ENCODE peak calls at places on chromosomes 5 and 9, in ten cellular contexts. F, W, O, S, X, V, Z, Q, J and E are unnamed samples. For H3K4me1, the result is how much of the 10 kb centered on the place peaks cover.

GRCh38 chr9:104808030-104808614 is 44.2 kb downstream of the NIPSNAP3B start:
- DNase-seq in F (peak), W (peak), O (no peak), S (no peak), X (peak), V (no peak), Z (peak), Q (no peak), J (peak), E (peak)

GRCh38 chr9:95740217-95741004 is 135.1 kb upstream of the ERCC6L2 start:
- DNase-seq in F (no peak), W (no peak), O (no peak), S (no peak), X (no peak), V (no peak), Z (no peak), Q (no peak), J (no peak), E (peak)

GRCh38 chr5:171435908-171436307 is 16.5 kb downstream of the FGF18 start:
- DNase-seq in F (no peak), W (no peak), O (no peak), S (no peak), X (no peak), V (no peak), Z (no peak), Q (no peak), J (no peak), E (no peak)

GRCh38 chr5:142065273-142065672 is 43.3 kb upstream of the NDFIP1 start:
- DNase-seq in F (peak), W (no peak), O (no peak), S (no peak), X (no peak), V (no peak), Z (peak), Q (no peak), J (no peak), E (no peak)

GRCh38 chr5:112472614-112473013 is 53.5 kb upstream of the EPB41L4A start:
- DNase-seq in F (no peak), W (no peak), O (no peak), S (no peak), X (no peak), V (no peak), Z (no peak), Q (no peak), J (no peak), E (no peak)

GRCh38 chr9:70607329-70607728 is 192.9 kb upstream of the KLF9 start:
- DNase-seq in F (no peak), W (no peak), O (no peak), S (no peak), X (no peak), V (no peak), Z (no peak), Q (no peak), J (no peak), E (no peak)

GRCh38 chr5:133667217-133667616 is 54.9 kb upstream of the FSTL4 start:
- DNase-seq in F (no peak), W (no peak), O (no peak), S (no peak), X (no peak), V (no peak), Z (no peak), Q (no peak), J (no peak), E (no peak)

GRCh38 chr9:2087500-2088313 is 72.6 kb downstream of the SMARCA2 start:
- DNase-seq in F (peak), W (peak), O (no peak), S (peak), X (peak), V (peak), Z (peak), Q (no peak), J (no peak), E (peak)

GRCh38 chr5:99449786-99450185 is 521.0 kb upstream of the CHD1 start:
- DNase-seq in F (peak), W (no peak), O (no peak), S (no peak), X (peak), V (no peak), Z (no peak), Q (no peak), J (no peak), E (no peak)

GRCh38 chr5:179127136-179128040 is 67.2 kb downstream of the ZNF354C start:
- DNase-seq in F (no peak), W (no peak), O (no peak), S (no peak), X (no peak), V (no peak), Z (no peak), Q (peak), J (no peak), E (no peak)

GRCh38 chr5:144368556-144368955 is 197.9 kb downstream of the KCTD16 start:
- DNase-seq in F (peak), W (no peak), O (no peak), S (no peak), X (peak), V (no peak), Z (no peak), Q (no peak), J (no peak), E (no peak)

GRCh38 chr9:19788614-19789271 is at the start of gene SLC24A2:
- DNase-seq in F (no peak), W (no peak), O (no peak), S (no peak), X (peak), V (no peak), Z (peak), Q (no peak), J (no peak), E (no peak)

GRCh38 chr5:111735829-111736228 is 21.2 kb downstream of the NREP start:
- DNase-seq in F (peak), W (no peak), O (peak), S (no peak), X (peak), V (no peak), Z (peak), Q (no peak), J (no peak), E (no peak)

GRCh38 chr5:54673523-54674225 is 156.1 kb downstream of the SNX18 start:
- DNase-seq in F (no peak), W (no peak), O (peak), S (peak), X (no peak), V (peak), Z (no peak), Q (peak), J (peak), E (no peak)

GRCh38 chr5:111144352-111144930 is 52.3 kb downstream of the WDR36 start:
- DNase-seq in F (no peak), W (no peak), O (no peak), S (no peak), X (peak), V (no peak), Z (no peak), Q (no peak), J (no peak), E (no peak)

GRCh38 chr9:115373000-115373709 is 255.2 kb upstream of the TNC start:
- DNase-seq in F (peak), W (no peak), O (no peak), S (no peak), X (peak), V (no peak), Z (peak), Q (no peak), J (peak), E (no peak)

GRCh38 chr5:6418679-6419276 is 29.9 kb upstream of the UBE2QL1 start:
- DNase-seq in F (no peak), W (no peak), O (no peak), S (no peak), X (no peak), V (no peak), Z (no peak), Q (no peak), J (no peak), E (no peak)

GRCh38 chr5:68224561-68225187 is 9.1 kb downstream of the PIK3R1 start:
- DNase-seq in F (peak), W (no peak), O (no peak), S (no peak), X (no peak), V (no peak), Z (no peak), Q (no peak), J (no peak), E (peak)

GRCh38 chr5:103346162-103346748 is 87.7 kb downstream of the MACIR start:
- DNase-seq in F (no peak), W (no peak), O (no peak), S (no peak), X (no peak), V (no peak), Z (peak), Q (no peak), J (no peak), E (no peak)

GRCh38 chr9:136578620-136578914 is 32.7 kb upstream of the NOTCH1 start:
- DNase-seq in F (no peak), W (no peak), O (no peak), S (no peak), X (no peak), V (no peak), Z (no peak), Q (no peak), J (no peak), E (no peak)

GRCh38 chr9:133141833-133142594 is 21.0 kb upstream of the RALGDS start:
- DNase-seq in F (no peak), W (no peak), O (peak), S (peak), X (no peak), V (peak), Z (no peak), Q (peak), J (peak), E (no peak)

GRCh38 chr9:129469188-129469987 is 151.5 kb downstream of the C9orf50 start:
- DNase-seq in F (no peak), W (no peak), O (no peak), S (no peak), X (no peak), V (no peak), Z (peak), Q (no peak), J (no peak), E (no peak)

GRCh38 chr5:77844408-77845272 is 68.5 kb upstream of the TBCA start:
- DNase-seq in F (peak), W (no peak), O (no peak), S (no peak), X (no peak), V (no peak), Z (peak), Q (no peak), J (no peak), E (no peak)

GRCh38 chr9:13082796-13083195 is 196.7 kb downstream of the MPDZ start:
- DNase-seq in F (no peak), W (no peak), O (no peak), S (no peak), X (peak), V (no peak), Z (no peak), Q (no peak), J (no peak), E (no peak)

GRCh38 chr5:81971086-81971693 is 633 bp upstream of the ATG10 start:
- DNase-seq in F (peak), W (peak), O (no peak), S (no peak), X (no peak), V (peak), Z (no peak), Q (no peak), J (no peak), E (no peak)

GRCh38 chr5:124906339-124907097 is 160.1 kb upstream of the ZNF608 start:
- DNase-seq in F (peak), W (no peak), O (peak), S (no peak), X (peak), V (no peak), Z (peak), Q (no peak), J (peak), E (peak)

GRCh38 chr9:137913771-137914767 is 36.5 kb downstream of the CACNA1B start:
- DNase-seq in F (no peak), W (no peak), O (no peak), S (no peak), X (no peak), V (no peak), Z (no peak), Q (no peak), J (no peak), E (no peak)

GRCh38 chr5:146565764-146566163 is 49.8 kb upstream of the GPR151 start:
- DNase-seq in F (peak), W (peak), O (no peak), S (peak), X (peak), V (peak), Z (peak), Q (no peak), J (peak), E (peak)

GRCh38 chr5:123265551-123265950 is 157.7 kb downstream of the CEP120 start:
- DNase-seq in F (no peak), W (no peak), O (no peak), S (no peak), X (peak), V (no peak), Z (no peak), Q (no peak), J (no peak), E (no peak)

GRCh38 chr5:10567181-10567591 is 3.3 kb downstream of the ANKRD33B start:
- DNase-seq in F (no peak), W (no peak), O (peak), S (no peak), X (no peak), V (no peak), Z (no peak), Q (no peak), J (no peak), E (no peak)

GRCh38 chr5:10564838-10565784 is 1.2 kb downstream of the ANKRD33B start:
- DNase-seq in F (no peak), W (no peak), O (peak), S (no peak), X (no peak), V (peak), Z (peak), Q (peak), J (no peak), E (no peak)

GRCh38 chr5:10566556-10567068 is 2.7 kb downstream of the ANKRD33B start:
- DNase-seq in F (no peak), W (no peak), O (no peak), S (no peak), X (no peak), V (no peak), Z (no peak), Q (no peak), J (no peak), E (no peak)

GRCh38 chr5:10563940-10564837 is at the start of gene ANKRD33B:
- DNase-seq in F (peak), W (peak), O (peak), S (peak), X (peak), V (peak), Z (peak), Q (peak), J (peak), E (peak)

DNA sequence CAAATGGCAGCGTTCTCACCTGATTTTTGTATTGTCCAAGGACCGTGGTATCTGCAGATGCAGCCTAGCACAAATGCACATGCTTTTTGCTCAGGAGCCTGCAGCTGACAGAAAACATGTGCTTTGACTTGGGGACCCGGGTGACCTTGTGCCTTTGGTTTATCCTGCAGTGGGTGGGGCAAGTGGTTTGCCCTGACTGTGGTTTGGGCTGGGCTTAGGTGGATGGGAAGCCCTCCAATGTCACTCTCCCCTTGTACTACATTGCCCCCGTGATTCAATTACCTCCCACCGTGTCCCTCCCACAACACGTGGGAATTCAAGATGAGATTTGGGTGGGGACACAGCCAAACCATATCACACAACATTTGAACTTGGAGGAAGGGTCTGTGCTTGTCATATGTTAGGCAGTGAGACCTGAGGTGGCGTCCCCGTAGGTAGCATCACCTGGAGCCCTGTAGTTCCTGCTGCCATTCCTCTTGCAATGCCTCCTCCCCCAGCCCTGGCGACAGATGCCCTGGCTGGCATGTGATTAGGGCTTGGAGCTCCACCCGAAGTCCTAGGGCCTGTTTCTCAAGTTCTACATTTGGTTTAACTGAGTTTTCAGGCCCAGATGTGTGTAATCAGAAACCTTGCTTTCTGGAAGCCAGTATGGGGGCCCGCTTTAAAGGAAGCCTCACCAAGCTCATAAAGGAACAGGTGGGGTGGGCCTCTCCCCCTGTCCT is 2.1 kb downstream of the ANKRD33B start:
- DNase-seq in F (peak), W (peak), O (peak), S (no peak), X (no peak), V (no peak), Z (no peak), Q (no peak), J (no peak), E (peak)
- H3K4me1 ChIP-seq in F (under half), W (under half), O (under half), S (under half), X (under half), V (under half), Z (under half), Q (under half), J (under half), E (under half)

DNA sequence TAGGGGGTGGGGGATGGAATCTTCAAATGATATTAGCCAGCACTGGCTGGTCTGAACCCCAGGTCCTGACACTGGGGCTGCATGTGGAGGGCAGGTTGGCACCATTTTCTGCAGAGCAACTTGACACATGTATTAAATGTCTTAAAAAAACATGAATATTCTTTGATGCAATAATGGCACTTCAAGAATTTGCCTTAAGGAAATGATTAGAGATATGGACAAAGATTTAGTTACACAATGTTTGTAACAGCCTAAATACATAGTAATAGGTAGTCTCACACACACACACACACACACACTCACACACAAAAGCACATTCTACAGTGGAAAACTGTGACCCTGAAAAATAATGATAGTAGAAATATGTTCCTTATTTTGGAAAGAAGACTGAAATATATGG is 3.6 kb downstream of the SVEP1 start:
- DNase-seq in F (no peak), W (no peak), O (no peak), S (no peak), X (no peak), V (no peak), Z (no peak), Q (no peak), J (no peak), E (no peak)
- H3K4me3 ChIP-seq in F (no peak), W (no peak), O (peak), S (no peak), X (no peak), V (no peak), Z (no peak), Q (peak), J (no peak), E (no peak)

GRCh38 chr9:121698627-121699270 is 47.3 kb downstream of the DAB2IP start:
- DNase-seq in F (no peak), W (no peak), O (no peak), S (no peak), X (no peak), V (peak), Z (peak), Q (no peak), J (no peak), E (peak)

GRCh38 chr9:121700165-121700830 is 48.9 kb downstream of the DAB2IP start:
- DNase-seq in F (peak), W (no peak), O (peak), S (no peak), X (peak), V (no peak), Z (peak), Q (peak), J (peak), E (peak)

GRCh38 chr9:121701736-121702261 is 50.4 kb downstream of the DAB2IP start:
- DNase-seq in F (no peak), W (no peak), O (no peak), S (no peak), X (no peak), V (no peak), Z (no peak), Q (no peak), J (no peak), E (no peak)

GRCh38 chr9:121700831-121701419 is 49.5 kb downstream of the DAB2IP start:
- DNase-seq in F (no peak), W (no peak), O (peak), S (no peak), X (no peak), V (no peak), Z (no peak), Q (no peak), J (no peak), E (no peak)

DNA sequence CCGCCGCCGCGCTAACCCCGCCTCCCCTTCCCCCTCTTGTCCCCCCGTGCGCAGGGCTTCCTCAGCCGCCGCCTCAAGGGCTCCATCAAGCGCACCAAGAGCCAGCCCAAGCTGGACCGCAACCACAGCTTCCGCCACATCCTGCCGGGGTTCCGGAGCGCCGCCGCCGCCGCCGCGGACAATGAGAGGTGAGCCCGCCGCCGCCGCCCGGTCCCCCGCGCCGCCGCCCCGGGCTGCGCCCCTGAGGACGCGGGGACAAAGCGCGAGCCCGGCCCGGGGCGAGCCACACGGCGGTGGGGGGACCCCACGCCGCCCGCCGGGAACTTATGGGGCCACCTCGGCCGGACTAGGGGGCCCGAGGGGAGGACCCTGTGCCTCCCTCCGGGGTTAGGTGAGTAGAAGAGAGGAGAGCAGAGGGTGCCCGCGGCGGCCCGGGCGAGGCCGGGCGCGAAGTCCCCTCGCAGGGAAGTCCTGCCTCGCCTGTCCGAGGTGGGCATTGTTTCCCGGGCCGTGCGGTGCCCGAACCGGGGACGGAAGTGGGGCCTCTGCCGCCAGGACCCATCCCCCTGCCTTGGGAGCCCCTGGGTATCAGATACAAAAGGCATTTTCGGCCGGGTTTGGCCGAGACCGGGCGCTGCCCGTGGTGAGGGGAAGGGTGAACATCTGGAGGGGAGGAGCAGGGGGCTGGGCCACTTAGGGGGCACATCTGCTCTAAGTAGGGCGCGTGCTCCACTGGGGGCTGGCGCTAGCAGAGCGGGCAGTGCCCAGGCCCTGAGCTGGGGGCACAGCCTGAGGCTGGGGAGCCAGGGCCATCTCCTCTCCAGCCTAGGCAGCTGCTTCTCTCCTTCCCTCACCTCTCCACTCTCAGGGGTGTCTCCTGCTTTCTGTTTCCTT is 48.1 kb downstream of the DAB2IP start:
- DNase-seq in F (peak), W (peak), O (peak), S (peak), X (peak), V (peak), Z (peak), Q (peak), J (peak), E (no peak)
- H3K4me1 ChIP-seq in F (under half), W (under half), O (under half), S (under half), X (half or more), V (under half), Z (under half), Q (under half), J (under half), E (under half)

DNA sequence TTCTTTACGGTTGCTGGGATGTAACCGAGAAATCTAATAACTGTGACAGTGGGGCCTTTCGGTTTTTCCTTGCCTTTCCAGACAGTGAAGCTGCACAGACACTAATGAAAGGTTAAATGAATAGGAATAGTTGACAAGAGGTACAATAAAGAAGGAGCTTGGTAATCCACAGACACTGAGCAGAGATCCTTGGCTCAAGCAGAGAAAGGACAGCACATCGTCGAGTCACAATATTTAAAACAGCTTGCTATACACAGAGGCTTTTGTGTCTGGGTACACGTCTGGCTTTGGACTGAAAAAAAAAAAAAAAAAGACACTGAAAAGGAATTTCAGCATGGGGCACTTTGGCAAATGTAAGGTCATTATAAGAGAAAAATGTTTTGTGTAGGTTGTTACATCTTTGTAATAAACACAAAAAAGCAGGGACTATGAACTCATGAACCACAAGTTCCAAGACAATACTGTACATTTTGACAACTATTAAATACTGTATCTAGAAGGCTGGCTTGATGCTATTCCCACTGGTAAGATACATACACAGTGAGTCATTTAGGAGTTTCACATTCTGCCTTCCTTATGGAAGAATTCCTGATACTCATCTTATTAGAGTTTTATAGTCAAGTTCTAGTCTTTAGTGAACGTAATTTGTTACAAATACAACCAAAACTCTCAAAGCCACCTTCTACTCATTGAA is 5.6 kb downstream of the BNC2 start:
- DNase-seq in F (peak), W (no peak), O (no peak), S (no peak), X (no peak), V (no peak), Z (no peak), Q (no peak), J (no peak), E (no peak)
- H3K4me3 ChIP-seq in F (peak), W (no peak), O (peak), S (no peak), X (no peak), V (no peak), Z (no peak), Q (no peak), J (no peak), E (no peak)